ENCODE peak calls at places on chromosome 12, in four cellular contexts. Z is uterus, R is HCT116, Q is NB4. I is an unnamed sample.

GRCh38 chr12:5200276-5201087 is 156.8 kb downstream of the KCNA5 start:
- DNase-seq in R (peak; percentile 4), Z (peak; percentile 22), Q (peak; percentile 54), I (peak; percentile 61)

GRCh38 chr12:40055227-40055579 is 50.7 kb downstream of the SLC2A13 start:
- DNase-seq in R (no peak), Z (no peak), Q (no peak), I (no peak)

GRCh38 chr12:93786669-93787397 is 109.7 kb downstream of the CRADD start:
- DNase-seq in Z (no peak), R (no peak), Q (no peak), I (no peak)

GRCh38 chr12:31233061-31233730 is 92.8 kb downstream of the SINHCAF start:
- DNase-seq in R (no peak), Q (no peak), Z (no peak), I (no peak)

GRCh38 chr12:56160160-56160763 is 2.1 kb downstream of the MYL6 start:
- DNase-seq in Q (peak; percentile 29), R (no peak), Z (no peak), I (no peak)

GRCh38 chr12:69779928-69780327 is 41.3 kb downstream of the RAB3IP start:
- DNase-seq in Z (no peak), R (peak; percentile 27), Q (peak; percentile 18), I (peak; percentile 59)

GRCh38 chr12:6699989-6700645 is 498 bp downstream of the PIANP start:
- DNase-seq in R (no peak), Z (peak; percentile 27), Q (no peak), I (no peak)

GRCh38 chr12:108307006-108307405 is 32.1 kb downstream of the CMKLR1 start:
- DNase-seq in Z (no peak), R (no peak), Q (peak; percentile 79), I (no peak)

GRCh38 chr12:43789941-43790340 is 16.2 kb downstream of the TWF1 start:
- DNase-seq in Q (no peak), R (no peak), Z (no peak), I (peak; percentile 73)

GRCh38 chr12:121888478-121889266 is at the start of gene PSMD9:
- DNase-seq in Q (peak; percentile 100), R (peak; percentile 98), Z (peak; percentile 98), I (peak; percentile 99)
- TF ChIP-seq POLR2A in Q (peak; percentile 81), R (peak; percentile 35), Z (peak; percentile 73), I (peak; percentile 95)

GRCh38 chr12:49031573-49032161 is 13.1 kb upstream of the PRKAG1 start:
- DNase-seq in Z (peak; percentile 13), Q (no peak), R (no peak), I (no peak)

GRCh38 chr12:49032276-49032675 is 13.7 kb upstream of the PRKAG1 start:
- DNase-seq in Q (peak; percentile 95), R (no peak), Z (no peak), I (no peak)

GRCh38 chr12:49032679-49033447 is 14.3 kb upstream of the PRKAG1 start:
- DNase-seq in R (no peak), Q (no peak), Z (peak; percentile 14), I (no peak)

GRCh38 chr12:49034287-49034622 is 15.7 kb upstream of the PRKAG1 start:
- DNase-seq in Q (no peak), Z (no peak), R (no peak), I (no peak)

DNA sequence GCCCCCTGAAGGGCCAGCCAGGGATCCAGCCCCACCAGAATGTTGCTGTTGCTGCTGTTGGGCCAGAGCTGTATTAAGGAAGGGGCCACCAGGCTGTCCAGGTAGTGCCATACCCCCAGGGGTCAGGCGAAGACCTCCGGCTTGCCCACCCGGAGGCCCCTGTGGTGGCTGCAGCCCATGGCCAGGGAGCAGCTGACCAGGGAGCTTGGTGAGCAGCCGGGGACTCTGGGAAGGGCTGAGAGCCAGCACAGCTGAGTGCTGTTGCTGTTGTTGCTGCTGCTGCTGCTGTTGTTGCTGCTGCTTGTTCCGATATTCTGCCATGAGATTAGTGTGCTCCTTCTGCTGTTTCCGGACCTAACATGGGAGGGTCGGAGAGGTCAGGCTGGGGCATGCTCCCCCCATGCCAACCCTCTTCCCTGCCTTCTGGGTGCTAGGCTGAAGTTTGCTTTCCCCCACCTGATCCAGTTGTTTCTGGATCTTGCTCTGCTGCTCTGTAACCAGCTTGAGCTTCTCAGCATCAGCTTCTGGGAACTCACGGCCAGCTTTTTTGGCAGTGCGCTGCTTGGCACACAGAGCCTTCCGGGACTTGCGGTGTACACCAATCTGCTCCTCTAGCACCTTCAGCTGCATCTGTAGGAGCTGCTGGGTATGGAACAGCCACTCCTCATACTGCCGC is 15.2 kb upstream of the PRKAG1 start:
- DNase-seq in Z (peak; percentile 21), R (no peak), Q (no peak), I (no peak)
- TF ChIP-seq POLR2A in Z (no peak), R (no peak), Q (no peak), I (no peak)

GRCh38 chr12:132729541-132730320 is 19.1 kb downstream of the PGAM5 start:
- DNase-seq in Q (peak; percentile 48), R (no peak), Z (no peak), I (no peak)
- TF ChIP-seq POLR2A in Q (no peak), R (no peak), Z (no peak), I (no peak)

GRCh38 chr12:89862511-89863331 is 154.1 kb upstream of the ATP2B1 start:
- DNase-seq in R (no peak), Z (no peak), Q (peak; percentile 92), I (no peak)
- TF ChIP-seq POLR2A in R (no peak), Z (no peak), Q (no peak), I (no peak)